ENCODE peak calls at places on chromosomes 5 and 9, in eight cellular contexts. One of them, this sample, is unnamed.

GRCh38 chr9:8857330-8858249 is 1058.0 kb upstream of the DMAC1 start:
- DNase-seq in OCI-LY7: no peak
- DNase-seq in neural progenitor cell: peak
- DNase-seq in heart right ventricle: peak
- DNase-seq in heart left ventricle: peak
- DNase-seq in spleen: peak
- DNase-seq in PC-9: no peak
- DNase-seq in WERI-Rb-1: peak
- DNase-seq in this sample: peak

GRCh38 chr5:89457411-89458329 is 574.7 kb upstream of the MEF2C start:
- DNase-seq in OCI-LY7: no peak
- DNase-seq in neural progenitor cell: no peak
- DNase-seq in heart right ventricle: peak
- DNase-seq in heart left ventricle: peak
- DNase-seq in spleen: no peak
- DNase-seq in PC-9: peak
- DNase-seq in WERI-Rb-1: no peak
- DNase-seq in this sample: no peak

GRCh38 chr9:36853233-36853632 is 180.8 kb downstream of the PAX5 start:
- DNase-seq in OCI-LY7: no peak
- DNase-seq in neural progenitor cell: no peak
- DNase-seq in heart right ventricle: no peak
- DNase-seq in heart left ventricle: no peak
- DNase-seq in spleen: no peak
- DNase-seq in PC-9: no peak
- DNase-seq in WERI-Rb-1: no peak
- DNase-seq in this sample: no peak

GRCh38 chr9:121976751-121977150 is 116.4 kb downstream of the TTLL11 start:
- DNase-seq in OCI-LY7: peak
- DNase-seq in neural progenitor cell: no peak
- DNase-seq in heart right ventricle: no peak
- DNase-seq in heart left ventricle: no peak
- DNase-seq in spleen: no peak
- DNase-seq in PC-9: no peak
- DNase-seq in WERI-Rb-1: no peak
- DNase-seq in this sample: no peak

GRCh38 chr9:123129411-123129810 is 95.9 kb downstream of the GPR21 start:
- DNase-seq in OCI-LY7: no peak
- DNase-seq in neural progenitor cell: no peak
- DNase-seq in heart right ventricle: no peak
- DNase-seq in heart left ventricle: no peak
- DNase-seq in spleen: no peak
- DNase-seq in PC-9: no peak
- DNase-seq in WERI-Rb-1: no peak
- DNase-seq in this sample: no peak

GRCh38 chr5:15074651-15075050 is 203.1 kb upstream of the ANKH start:
- DNase-seq in OCI-LY7: no peak
- DNase-seq in neural progenitor cell: no peak
- DNase-seq in heart right ventricle: no peak
- DNase-seq in heart left ventricle: no peak
- DNase-seq in spleen: no peak
- DNase-seq in PC-9: no peak
- DNase-seq in WERI-Rb-1: no peak
- DNase-seq in this sample: no peak

GRCh38 chr5:79408028-79408427 is 105.9 kb downstream of the HOMER1 start:
- DNase-seq in OCI-LY7: no peak
- DNase-seq in neural progenitor cell: no peak
- DNase-seq in heart right ventricle: no peak
- DNase-seq in heart left ventricle: no peak
- DNase-seq in spleen: no peak
- DNase-seq in PC-9: no peak
- DNase-seq in WERI-Rb-1: no peak
- DNase-seq in this sample: no peak

GRCh38 chr9:88992556-88992955 is 1.3 kb downstream of the S1PR3 start:
- DNase-seq in OCI-LY7: no peak
- DNase-seq in neural progenitor cell: no peak
- DNase-seq in heart right ventricle: no peak
- DNase-seq in heart left ventricle: no peak
- DNase-seq in spleen: no peak
- DNase-seq in PC-9: no peak
- DNase-seq in WERI-Rb-1: no peak
- DNase-seq in this sample: no peak

GRCh38 chr5:31984691-31985090 is 189.4 kb downstream of the GOLPH3 start:
- DNase-seq in OCI-LY7: no peak
- DNase-seq in neural progenitor cell: no peak
- DNase-seq in heart right ventricle: no peak
- DNase-seq in heart left ventricle: no peak
- DNase-seq in spleen: no peak
- DNase-seq in PC-9: no peak
- DNase-seq in WERI-Rb-1: no peak
- DNase-seq in this sample: no peak

GRCh38 chr9:93567271-93567959 is 9.0 kb upstream of the PHF2 start:
- DNase-seq in OCI-LY7: peak
- DNase-seq in neural progenitor cell: peak
- DNase-seq in heart right ventricle: no peak
- DNase-seq in heart left ventricle: no peak
- DNase-seq in spleen: peak
- DNase-seq in PC-9: peak
- DNase-seq in WERI-Rb-1: peak
- DNase-seq in this sample: peak

GRCh38 chr9:34577635-34578240 is 11.8 kb downstream of the CNTFR start:
- DNase-seq in OCI-LY7: no peak
- DNase-seq in neural progenitor cell: peak
- DNase-seq in heart right ventricle: no peak
- DNase-seq in heart left ventricle: no peak
- DNase-seq in spleen: no peak
- DNase-seq in PC-9: no peak
- DNase-seq in WERI-Rb-1: peak
- DNase-seq in this sample: no peak

GRCh38 chr9:77018058-77019009 is 1.1 kb upstream of the FOXB2 start:
- DNase-seq in OCI-LY7: no peak
- DNase-seq in neural progenitor cell: peak
- DNase-seq in heart right ventricle: no peak
- DNase-seq in heart left ventricle: no peak
- DNase-seq in spleen: no peak
- DNase-seq in PC-9: no peak
- DNase-seq in WERI-Rb-1: peak
- DNase-seq in this sample: no peak

GRCh38 chr9:123542435-123543225 is 186.6 kb downstream of the CRB2 start:
- DNase-seq in OCI-LY7: no peak
- DNase-seq in neural progenitor cell: peak
- DNase-seq in heart right ventricle: no peak
- DNase-seq in heart left ventricle: no peak
- DNase-seq in spleen: no peak
- DNase-seq in PC-9: no peak
- DNase-seq in WERI-Rb-1: no peak
- DNase-seq in this sample: no peak

DNA sequence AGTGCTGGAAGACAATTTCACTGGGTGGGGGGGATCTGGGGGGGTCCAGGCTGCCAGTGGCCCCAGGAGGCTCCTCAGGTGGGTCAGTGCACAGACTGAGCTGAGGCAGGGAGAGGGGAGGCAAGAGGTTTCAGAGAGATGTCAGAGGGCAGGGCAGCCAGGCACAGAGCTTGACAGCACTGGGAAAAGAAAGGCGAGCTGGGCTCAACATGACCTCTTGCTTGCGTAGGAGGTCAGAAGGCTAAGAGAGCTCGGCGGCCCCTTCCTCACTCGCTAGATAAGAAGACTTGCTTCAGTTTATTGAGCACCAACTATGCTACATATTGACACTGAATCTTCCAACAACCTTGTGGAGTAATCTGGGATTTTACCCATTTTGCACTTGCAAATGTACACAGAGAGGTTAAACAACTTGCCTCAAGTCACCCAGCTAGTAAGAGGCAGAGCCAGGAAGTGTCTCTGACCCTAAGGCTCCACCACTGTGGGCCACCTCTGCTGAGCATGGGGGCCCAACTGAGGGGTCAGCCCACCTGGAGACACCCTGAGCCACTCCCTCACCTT is 3.5 kb downstream of the PDLIM7 start:
- DNase-seq in OCI-LY7: no peak
- DNase-seq in neural progenitor cell: no peak
- DNase-seq in heart right ventricle: no peak
- DNase-seq in heart left ventricle: no peak
- DNase-seq in spleen: no peak
- DNase-seq in PC-9: no peak
- DNase-seq in WERI-Rb-1: no peak
- DNase-seq in this sample: no peak
- H3K4me3 ChIP-seq in OCI-LY7: no peak
- H3K4me3 ChIP-seq in neural progenitor cell: no peak
- H3K4me3 ChIP-seq in heart right ventricle: no peak
- H3K4me3 ChIP-seq in heart left ventricle: no peak
- H3K4me3 ChIP-seq in spleen: no peak
- H3K4me3 ChIP-seq in PC-9: peak
- H3K4me3 ChIP-seq in WERI-Rb-1: no peak
- H3K4me3 ChIP-seq in this sample: no peak

GRCh38 chr5:82798676-82799075 is 278.5 kb downstream of the TMEM167A start:
- DNase-seq in OCI-LY7: no peak
- DNase-seq in neural progenitor cell: no peak
- DNase-seq in heart right ventricle: no peak
- DNase-seq in heart left ventricle: no peak
- DNase-seq in spleen: no peak
- DNase-seq in PC-9: no peak
- DNase-seq in WERI-Rb-1: no peak
- DNase-seq in this sample: no peak

GRCh38 chr5:82796643-82797416 is 280.4 kb downstream of the TMEM167A start:
- DNase-seq in OCI-LY7: no peak
- DNase-seq in neural progenitor cell: peak
- DNase-seq in heart right ventricle: no peak
- DNase-seq in heart left ventricle: no peak
- DNase-seq in spleen: no peak
- DNase-seq in PC-9: no peak
- DNase-seq in WERI-Rb-1: no peak
- DNase-seq in this sample: no peak

GRCh38 chr5:82802954-82803353 is 274.2 kb downstream of the TMEM167A start:
- DNase-seq in OCI-LY7: no peak
- DNase-seq in neural progenitor cell: no peak
- DNase-seq in heart right ventricle: no peak
- DNase-seq in heart left ventricle: no peak
- DNase-seq in spleen: no peak
- DNase-seq in PC-9: no peak
- DNase-seq in WERI-Rb-1: no peak
- DNase-seq in this sample: no peak

GRCh38 chr5:82794876-82795275 is 282.3 kb downstream of the TMEM167A start:
- DNase-seq in OCI-LY7: no peak
- DNase-seq in neural progenitor cell: no peak
- DNase-seq in heart right ventricle: no peak
- DNase-seq in heart left ventricle: no peak
- DNase-seq in spleen: no peak
- DNase-seq in PC-9: no peak
- DNase-seq in WERI-Rb-1: no peak
- DNase-seq in this sample: no peak

GRCh38 chr5:82799346-82800077 is 277.7 kb downstream of the TMEM167A start:
- DNase-seq in OCI-LY7: no peak
- DNase-seq in neural progenitor cell: no peak
- DNase-seq in heart right ventricle: no peak
- DNase-seq in heart left ventricle: no peak
- DNase-seq in spleen: no peak
- DNase-seq in PC-9: no peak
- DNase-seq in WERI-Rb-1: no peak
- DNase-seq in this sample: no peak
- TF ChIP-seq CTCF in OCI-LY7: peak
- TF ChIP-seq CTCF in neural progenitor cell: peak
- TF ChIP-seq CTCF in heart right ventricle: no peak
- TF ChIP-seq CTCF in heart left ventricle: no peak
- TF ChIP-seq CTCF in spleen: no peak
- TF ChIP-seq CTCF in PC-9: no peak
- TF ChIP-seq CTCF in WERI-Rb-1: no peak
- TF ChIP-seq CTCF in this sample: no peak

DNA sequence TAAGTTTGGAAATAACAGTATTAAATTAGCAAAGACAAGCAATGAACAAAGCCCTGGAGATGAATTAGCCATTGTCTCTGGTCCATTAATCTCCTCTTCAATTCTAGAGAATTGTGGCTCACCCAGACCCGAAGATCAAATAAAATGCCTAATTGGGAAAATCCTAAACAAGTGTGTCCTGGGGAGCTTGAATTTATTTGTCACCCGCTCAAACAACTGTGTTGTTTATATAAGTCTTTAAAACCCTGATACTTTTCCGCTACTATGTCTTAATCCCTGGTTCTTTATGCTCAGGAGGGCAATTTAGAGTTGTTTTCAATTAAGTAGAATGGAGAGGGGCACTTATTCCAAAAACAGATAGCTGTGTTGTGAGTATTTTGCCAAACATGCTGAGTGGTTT is 128.4 kb downstream of the ANXA1 start:
- DNase-seq in OCI-LY7: no peak
- DNase-seq in neural progenitor cell: peak
- DNase-seq in heart right ventricle: no peak
- DNase-seq in heart left ventricle: no peak
- DNase-seq in spleen: no peak
- DNase-seq in PC-9: no peak
- DNase-seq in WERI-Rb-1: no peak
- DNase-seq in this sample: no peak
- H3K27ac ChIP-seq in OCI-LY7: no peak
- H3K27ac ChIP-seq in neural progenitor cell: peak
- H3K27ac ChIP-seq in heart right ventricle: no peak
- H3K27ac ChIP-seq in heart left ventricle: no peak
- H3K27ac ChIP-seq in spleen: no peak
- H3K27ac ChIP-seq in PC-9: no peak
- H3K27ac ChIP-seq in WERI-Rb-1: no peak
- H3K27ac ChIP-seq in this sample: no peak

DNA sequence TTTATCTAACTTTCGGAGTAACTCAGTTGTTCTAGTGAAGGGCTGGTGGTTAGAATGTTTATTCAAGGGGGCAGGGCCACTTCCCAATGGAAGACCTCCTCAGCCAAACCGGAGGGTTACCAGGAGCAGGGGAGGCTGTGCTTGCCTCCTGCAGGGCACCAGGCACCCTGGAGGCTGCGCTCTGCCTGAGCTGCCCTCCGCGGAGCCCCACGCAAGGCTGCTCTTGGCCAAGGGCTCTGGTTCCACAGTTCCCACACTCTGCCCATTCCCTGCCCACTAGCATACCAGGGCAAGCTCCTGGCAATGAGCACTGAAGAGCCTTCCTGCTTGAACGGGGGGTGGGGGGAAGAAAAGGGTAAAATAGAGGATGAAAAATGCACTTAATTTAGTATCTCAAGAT is 35.5 kb upstream of the PTCH1 start:
- DNase-seq in OCI-LY7: no peak
- DNase-seq in neural progenitor cell: no peak
- DNase-seq in heart right ventricle: no peak
- DNase-seq in heart left ventricle: no peak
- DNase-seq in spleen: no peak
- DNase-seq in PC-9: no peak
- DNase-seq in WERI-Rb-1: no peak
- DNase-seq in this sample: no peak
- H3K4me3 ChIP-seq in OCI-LY7: no peak
- H3K4me3 ChIP-seq in neural progenitor cell: peak
- H3K4me3 ChIP-seq in heart right ventricle: no peak
- H3K4me3 ChIP-seq in heart left ventricle: no peak
- H3K4me3 ChIP-seq in spleen: no peak
- H3K4me3 ChIP-seq in PC-9: no peak
- H3K4me3 ChIP-seq in WERI-Rb-1: no peak
- H3K4me3 ChIP-seq in this sample: no peak

GRCh38 chr5:66595877-66596790 is at the start of gene MAST4:
- DNase-seq in OCI-LY7: peak
- DNase-seq in neural progenitor cell: peak
- DNase-seq in heart right ventricle: peak
- DNase-seq in heart left ventricle: peak
- DNase-seq in spleen: peak
- DNase-seq in PC-9: peak
- DNase-seq in WERI-Rb-1: peak
- DNase-seq in this sample: peak

GRCh38 chr5:66602621-66603020 is 6.4 kb downstream of the MAST4 start:
- DNase-seq in OCI-LY7: no peak
- DNase-seq in neural progenitor cell: no peak
- DNase-seq in heart right ventricle: no peak
- DNase-seq in heart left ventricle: no peak
- DNase-seq in spleen: no peak
- DNase-seq in PC-9: no peak
- DNase-seq in WERI-Rb-1: no peak
- DNase-seq in this sample: no peak

GRCh38 chr5:66596791-66597757 is 881 bp downstream of the MAST4 start:
- DNase-seq in OCI-LY7: peak
- DNase-seq in neural progenitor cell: peak
- DNase-seq in heart right ventricle: peak
- DNase-seq in heart left ventricle: peak
- DNase-seq in spleen: peak
- DNase-seq in PC-9: no peak
- DNase-seq in WERI-Rb-1: peak
- DNase-seq in this sample: peak
- TF ChIP-seq CTCF in OCI-LY7: no peak
- TF ChIP-seq CTCF in neural progenitor cell: peak
- TF ChIP-seq CTCF in heart right ventricle: no peak
- TF ChIP-seq CTCF in heart left ventricle: no peak
- TF ChIP-seq CTCF in spleen: no peak
- TF ChIP-seq CTCF in PC-9: no peak
- TF ChIP-seq CTCF in WERI-Rb-1: peak
- TF ChIP-seq CTCF in this sample: no peak